ENCODE peak calls at places on chromosomes 1 and 21, in seven cellular contexts. T is EH, E is dermis blood vessel endothelial cell, Y is lower lobe of right lung, F is Peyer's patch, L is midbrain, N is T-helper 17 cell. V is an unnamed sample.

GRCh38 chr1:54199151-54199764 is 572 bp downstream of the CYB5RL start:
- DNase-seq in E (no peak), T (no peak), L (no peak), Y (no peak), F (no peak), N (no peak), V (peak)

GRCh38 chr1:201224671-201225400 is 34.2 kb downstream of the IGFN1 start:
- DNase-seq in Y (no peak), F (peak), T (peak), L (no peak), N (no peak), E (no peak), V (no peak)

GRCh38 chr1:182054698-182055326 is 6.7 kb downstream of the ZNF648 start:
- DNase-seq in E (peak), T (peak), L (peak), F (no peak), Y (no peak), N (no peak), V (peak)

GRCh38 chr1:153597206-153597605 is 15.7 kb downstream of the S100A16 start:
- DNase-seq in Y (no peak), T (peak), F (no peak), N (no peak), L (no peak), E (peak), V (no peak)

GRCh38 chr1:233627823-233628222 is 13.9 kb downstream of the KCNK1 start:
- DNase-seq in Y (no peak), F (no peak), E (no peak), T (no peak), N (no peak), L (no peak), V (no peak)

GRCh38 chr1:246483204-246483933 is 23.7 kb downstream of the SMYD3 start:
- DNase-seq in N (no peak), F (no peak), E (no peak), T (peak), L (no peak), Y (no peak), V (no peak)

GRCh38 chr1:150261367-150261766 is 3.8 kb downstream of the CA14 start:
- DNase-seq in N (no peak), L (no peak), Y (no peak), F (no peak), T (no peak), E (no peak), V (no peak)

GRCh38 chr21:31045841-31046240 is 7.6 kb upstream of the KRTAP19-8 start:
- DNase-seq in E (no peak), N (no peak), T (no peak), F (no peak), L (no peak), Y (no peak), V (no peak)

GRCh38 chr1:86913399-86913895 is 479 bp downstream of the SELENOF start:
- DNase-seq in L (peak), N (no peak), E (peak), Y (no peak), T (peak), F (no peak), V (peak)

V was measured in NCI-H748 treated with DMSO at 0.1 percent for 48 hours.